ENCODE peak calls at places on chromosomes 2 and 18, in four cellular contexts. A is K562, D is WTC11, C is HepG2. T is an unnamed sample.

GRCh38 chr2:95016616-95017307 is 8.7 kb upstream of the MAL start:
- DNase-seq in A (no peak), D (no peak), C (no peak), T (no peak)

GRCh38 chr18:28071199-28071598 is 105.7 kb downstream of the CDH2 start:
- DNase-seq in A (no peak), D (no peak), C (no peak), T (no peak)

GRCh38 chr2:38685116-38685735 is 19.3 kb downstream of the GALM start:
- DNase-seq in A (peak), D (no peak), C (peak), T (no peak)

GRCh38 chr2:47403829-47404228 is 873 bp downstream of the MSH2 start:
- DNase-seq in A (peak), D (no peak), C (peak), T (peak)

GRCh38 chr2:63587814-63588384 is 378 bp downstream of the WDPCP start:
- DNase-seq in A (no peak), D (no peak), C (no peak), T (no peak)

GRCh38 chr18:10239138-10239537 is 215.3 kb upstream of the APCDD1 start:
- DNase-seq in A (no peak), D (no peak), C (no peak), T (no peak)

GRCh38 chr2:222568866-222569265 is 87.0 kb downstream of the FARSB start:
- DNase-seq in A (no peak), D (no peak), C (no peak), T (no peak)

GRCh38 chr18:38611036-38611964 is 1045.7 kb upstream of the CELF4 start:
- DNase-seq in A (no peak), D (no peak), C (no peak), T (no peak)

GRCh38 chr2:180077295-180077906 is 70.3 kb upstream of the CWC22 start:
- DNase-seq in A (peak), D (no peak), C (peak), T (peak)

DNA sequence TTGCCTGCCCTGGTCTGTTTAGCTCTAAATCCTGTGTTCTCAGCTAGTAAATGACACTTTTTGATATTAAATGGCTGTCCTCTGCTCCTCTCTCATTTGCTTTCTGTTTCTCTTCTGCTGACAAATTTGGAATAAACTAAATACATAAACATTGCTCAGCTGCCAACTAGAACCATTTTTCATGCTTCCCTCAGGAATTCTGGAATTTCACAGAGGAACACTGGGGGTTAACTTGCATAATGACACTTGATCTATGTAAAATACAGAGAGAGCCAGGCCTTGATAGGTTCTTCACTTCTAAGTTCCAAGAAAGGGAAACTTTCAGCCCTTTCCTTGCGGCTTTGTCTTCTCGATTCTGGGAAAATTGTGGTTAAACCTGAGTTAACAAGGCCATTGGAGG is 450.6 kb upstream of the ST6GAL2 start:
- DNase-seq in A (no peak), D (no peak), C (no peak), T (no peak)
- TF ChIP-seq ELF4 in A (no peak), D (no peak), C (no peak), T (no peak)

GRCh38 chr18:47520263-47520662 is 268.8 kb upstream of the SKOR2 start:
- DNase-seq in A (no peak), D (no peak), C (no peak), T (no peak)
- TF ChIP-seq ELF4 in A (no peak), D (no peak), C (no peak), T (no peak)

GRCh38 chr2:101089419-101089818 is 61.8 kb downstream of the TBC1D8 start:
- DNase-seq in A (no peak), D (no peak), C (no peak), T (no peak)
- TF ChIP-seq ELF4 in A (no peak), D (no peak), C (no peak), T (no peak)

GRCh38 chr18:56728741-56729140 is 77.6 kb downstream of the WDR7 start:
- DNase-seq in A (no peak), D (no peak), C (no peak), T (no peak)

GRCh38 chr18:56722518-56722917 is 71.4 kb downstream of the WDR7 start:
- DNase-seq in A (no peak), D (no peak), C (no peak), T (no peak)

GRCh38 chr18:56723706-56724105 is 72.5 kb downstream of the WDR7 start:
- DNase-seq in A (no peak), D (no peak), C (no peak), T (no peak)

GRCh38 chr18:56726906-56727305 is 75.7 kb downstream of the WDR7 start:
- DNase-seq in A (no peak), D (no peak), C (no peak), T (no peak)

DNA sequence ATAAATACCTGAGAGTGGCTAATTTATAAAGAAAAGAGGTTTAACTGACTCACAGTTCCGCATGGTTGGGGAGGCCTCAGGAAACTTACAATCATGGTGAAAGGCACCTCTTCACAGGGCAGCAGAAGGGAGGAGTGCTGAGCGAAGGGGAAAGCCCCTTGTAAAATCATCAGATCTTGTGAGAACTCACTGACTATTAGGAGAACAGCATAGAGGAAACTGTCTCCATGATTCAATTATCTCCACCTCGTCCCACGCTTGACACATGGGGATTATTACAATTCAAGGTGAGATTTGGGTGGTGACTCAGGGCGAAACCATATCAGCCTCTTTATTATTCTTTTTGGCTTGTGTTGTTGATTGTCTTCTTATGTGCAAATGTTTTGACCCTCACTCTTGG is 76.2 kb downstream of the WDR7 start:
- DNase-seq in A (no peak), D (no peak), C (no peak), T (no peak)
- TF ChIP-seq ELF4 in A (no peak), D (no peak), C (no peak), T (no peak)

GRCh38 chr2:120601566-120601965 is 134.1 kb upstream of the GLI2 start:
- DNase-seq in A (no peak), D (no peak), C (no peak), T (no peak)
- TF ChIP-seq ELF4 in A (no peak), D (no peak), C (no peak), T (no peak)

DNA sequence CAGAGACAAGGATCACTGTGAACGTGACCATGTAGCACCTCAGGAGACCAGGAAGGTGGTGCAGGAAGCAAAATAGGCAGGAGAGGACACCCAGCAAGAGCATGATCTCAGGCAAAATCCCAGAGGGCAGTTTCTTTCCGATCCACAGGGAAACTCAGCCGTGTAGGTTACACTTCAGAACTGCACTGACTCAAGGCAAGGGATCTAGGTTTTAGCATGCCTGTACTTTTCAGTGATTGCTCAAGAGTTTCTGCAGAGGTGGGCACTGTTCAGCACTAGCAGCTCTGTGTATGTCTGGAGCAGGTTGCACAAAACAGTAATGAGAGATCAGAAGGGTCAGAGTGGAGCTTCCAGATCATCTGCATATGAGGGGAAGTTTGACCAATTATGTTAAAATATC is 116.7 kb upstream of the RNF152 start:
- DNase-seq in A (no peak), D (no peak), C (no peak), T (no peak)
- TF ChIP-seq ELF4 in A (no peak), D (no peak), C (no peak), T (no peak)

GRCh38 chr2:231323316-231323715 is 72.2 kb upstream of the B3GNT7 start:
- DNase-seq in A (no peak), D (peak), C (no peak), T (no peak)

GRCh38 chr2:231319867-231320266 is 75.6 kb upstream of the B3GNT7 start:
- DNase-seq in A (no peak), D (no peak), C (no peak), T (no peak)

GRCh38 chr2:231318954-231319353 is 76.6 kb upstream of the B3GNT7 start:
- DNase-seq in A (no peak), D (no peak), C (no peak), T (peak)

GRCh38 chr2:231321556-231322334 is 73.8 kb upstream of the B3GNT7 start:
- DNase-seq in A (no peak), D (no peak), C (no peak), T (no peak)

DNA sequence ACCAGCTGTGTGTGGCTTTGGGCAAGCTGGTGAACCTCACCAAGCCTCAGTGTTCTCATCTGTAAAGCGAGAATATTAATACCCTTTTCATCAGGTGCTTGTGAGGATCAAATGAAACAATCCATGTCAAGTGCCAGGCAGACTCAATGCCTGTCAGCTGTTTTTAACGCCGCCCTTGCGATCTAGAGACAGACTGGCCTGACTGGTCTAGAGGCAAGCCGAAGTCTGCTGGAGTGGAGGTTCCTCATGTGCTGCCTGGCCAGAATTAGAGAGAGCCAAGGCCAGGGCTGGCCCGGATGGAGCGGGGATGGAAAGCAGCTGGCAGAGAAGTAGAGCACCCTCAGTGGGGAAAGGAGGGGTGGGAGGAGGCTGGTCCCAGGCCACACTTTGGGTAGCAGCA is 74.5 kb upstream of the B3GNT7 start:
- DNase-seq in A (no peak), D (no peak), C (no peak), T (no peak)
- TF ChIP-seq ELF4 in A (no peak), D (no peak), C (no peak), T (no peak)

GRCh38 chr2:79862756-79863155 is 349.9 kb downstream of the CTNNA2 start:
- DNase-seq in A (no peak), D (no peak), C (no peak), T (no peak)

GRCh38 chr2:79857888-79858287 is 345.0 kb downstream of the CTNNA2 start:
- DNase-seq in A (no peak), D (no peak), C (no peak), T (no peak)

GRCh38 chr2:79861059-79861374 is 348.2 kb downstream of the CTNNA2 start:
- DNase-seq in A (no peak), D (no peak), C (no peak), T (no peak)

GRCh38 chr2:79855264-79856006 is 342.6 kb downstream of the CTNNA2 start:
- DNase-seq in A (no peak), D (peak), C (no peak), T (peak)

DNA sequence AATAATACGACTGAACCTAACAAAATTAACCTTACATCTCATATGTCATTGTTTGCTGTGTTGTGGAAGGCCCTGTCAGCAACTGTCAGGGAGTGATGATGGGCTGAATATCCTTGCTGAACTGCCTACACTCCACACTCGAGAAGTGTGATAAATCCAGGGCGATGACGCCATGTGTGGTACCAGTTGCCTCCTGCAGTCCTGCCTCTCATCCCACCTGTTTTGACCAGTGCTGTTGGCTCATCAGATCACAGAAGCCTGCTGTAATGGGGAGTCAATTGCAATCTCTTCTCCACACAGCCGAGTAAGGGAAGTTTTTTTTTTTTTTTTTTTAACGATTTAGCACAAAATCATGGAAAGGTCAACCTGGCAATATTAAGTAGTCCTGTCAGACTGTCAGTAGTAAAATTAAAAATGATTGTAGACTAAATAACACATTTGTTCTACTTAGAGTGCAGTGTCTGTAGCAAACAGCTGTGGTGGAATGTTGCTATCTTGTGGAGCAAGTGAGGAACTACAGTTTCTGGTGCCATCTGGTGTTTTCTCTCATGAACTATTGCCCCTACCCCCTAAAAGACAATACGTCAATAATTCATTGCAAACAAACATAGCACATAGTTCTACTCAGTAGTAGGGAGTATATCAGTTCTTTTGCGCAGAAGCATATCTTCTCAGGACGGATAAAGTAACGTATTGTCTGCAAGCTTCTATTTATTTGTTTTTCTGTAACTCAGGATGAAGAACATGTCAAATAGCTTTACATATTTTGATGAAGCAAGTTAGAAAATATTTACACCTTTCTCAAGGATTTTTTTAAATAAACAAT is 347.6 kb downstream of the CTNNA2 start:
- DNase-seq in A (peak), D (no peak), C (peak), T (peak)
- TF ChIP-seq ELF4 in A (no peak), D (no peak), C (no peak), T (no peak)

T was measured in HEK293T.